ENCODE peak calls at places on chromosomes 2 and 18, in seven cellular contexts. H is colonic mucosa, R is IMR-90, S is aorta, M is ovary, T is A549, A is dorsolateral prefrontal cortex. W is an unnamed sample.

GRCh38 chr2:233124449-233125080 is 64.4 kb downstream of the INPP5D start:
- DNase-seq in R (no peak), T (no peak), S (peak; percentile 73), H (peak; percentile 24), A (no peak), M (no peak), W (no peak)

GRCh38 chr2:28750316-28751101 is 1.1 kb upstream of the PPP1CB start:
- DNase-seq in H (peak; percentile 38), T (peak; percentile 23), R (peak; percentile 50), S (no peak), A (no peak), M (no peak), W (no peak)

GRCh38 chr2:63544017-63544627 is 44.2 kb downstream of the WDPCP start:
- DNase-seq in H (no peak), A (no peak), R (peak; percentile 2), S (no peak), M (no peak), T (peak; percentile 14), W (no peak)

GRCh38 chr2:95267458-95268207 is 6.6 kb upstream of the PROM2 start:
- DNase-seq in S (peak; percentile 25), A (no peak), H (peak; percentile 14), T (no peak), M (no peak), R (peak; percentile 12), W (no peak)

GRCh38 chr2:28492276-28492675 is 3.6 kb upstream of the PLB1 start:
- DNase-seq in M (no peak), T (no peak), S (no peak), R (no peak), A (no peak), H (peak; percentile 47), W (no peak)

GRCh38 chr18:10525563-10526210 is at the start of gene NAPG:
- DNase-seq in S (peak; percentile 97), M (peak; percentile 90), T (peak; percentile 91), A (peak; percentile 80), R (peak; percentile 92), H (peak; percentile 90), W (peak; percentile 90)

GRCh38 chr2:75100011-75100680 is 99.2 kb downstream of the TACR1 start:
- DNase-seq in R (peak; percentile 67), A (no peak), T (peak; percentile 33), S (no peak), H (no peak), M (no peak), W (no peak)

GRCh38 chr2:50347355-50348044 is 684.4 kb downstream of the NRXN1 start:
- DNase-seq in R (no peak), A (peak; percentile 26), H (no peak), S (no peak), T (no peak), M (no peak), W (peak; percentile 50)

GRCh38 chr2:187775651-187776050 is 221.4 kb upstream of the TFPI start:
- DNase-seq in T (no peak), H (no peak), A (no peak), S (no peak), M (no peak), R (peak; percentile 15), W (no peak)

GRCh38 chr2:98385050-98385699 is 38.9 kb downstream of the CNGA3 start:
- DNase-seq in A (peak; percentile 78), T (peak; percentile 76), S (peak; percentile 92), H (peak; percentile 83), R (peak; percentile 71), M (peak; percentile 76), W (peak; percentile 56)

GRCh38 chr2:208175843-208176160 is 12.4 kb upstream of the CRYGA start:
- DNase-seq in S (no peak), M (no peak), R (no peak), T (no peak), H (no peak), A (no peak), W (no peak)

GRCh38 chr2:118055512-118056164 is 32.6 kb upstream of the INSIG2 start:
- DNase-seq in H (no peak), A (no peak), T (no peak), S (no peak), M (no peak), R (no peak), W (no peak)

GRCh38 chr2:65061910-65062339 is 5.7 kb downstream of the CEP68 start:
- DNase-seq in S (no peak), R (no peak), H (no peak), M (no peak), T (no peak), A (no peak), W (peak; percentile 83)

GRCh38 chr2:129722306-129723020 is 257.0 kb upstream of the RAB6C start:
- DNase-seq in T (no peak), M (no peak), R (no peak), A (no peak), H (no peak), S (no peak), W (no peak)

GRCh38 chr2:119085613-119086012 is 72.9 kb downstream of the C1QL2 start:
- DNase-seq in S (no peak), H (peak; percentile 38), R (no peak), M (no peak), T (no peak), A (no peak), W (no peak)

GRCh38 chr18:24811963-24812681 is 351.7 kb downstream of the HRH4 start:
- DNase-seq in H (peak; percentile 41), M (no peak), R (no peak), S (no peak), T (no peak), A (no peak), W (no peak)

DNA sequence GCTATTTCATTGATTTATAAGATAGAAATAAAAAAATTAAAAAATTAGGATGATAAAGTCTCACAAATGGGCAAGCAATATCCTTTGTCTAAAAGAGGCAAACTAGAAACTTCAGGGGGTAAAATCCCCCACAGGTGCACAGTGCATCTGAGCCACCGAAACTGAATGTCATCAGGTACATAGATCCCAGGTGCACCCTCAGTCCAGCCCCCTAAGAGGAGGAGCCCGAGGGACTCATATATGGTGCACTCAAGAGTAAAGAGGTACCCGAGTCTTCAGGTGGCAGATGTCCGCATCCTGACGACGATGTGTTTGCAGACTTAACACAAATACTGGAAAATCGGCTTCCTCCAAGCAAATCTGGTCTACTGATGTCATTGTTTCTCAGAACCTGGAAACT is 11.3 kb downstream of the QPCT start:
- DNase-seq in A (no peak), H (no peak), M (no peak), T (no peak), R (no peak), S (no peak), W (no peak)
- H3K4me3 ChIP-seq in A (no peak overlapping the region), H (no peak overlapping the region), M (no peak overlapping the region), T (no peak overlapping the region), R (no peak overlapping the region), S (no peak overlapping the region), W (no peak overlapping the region)

DNA sequence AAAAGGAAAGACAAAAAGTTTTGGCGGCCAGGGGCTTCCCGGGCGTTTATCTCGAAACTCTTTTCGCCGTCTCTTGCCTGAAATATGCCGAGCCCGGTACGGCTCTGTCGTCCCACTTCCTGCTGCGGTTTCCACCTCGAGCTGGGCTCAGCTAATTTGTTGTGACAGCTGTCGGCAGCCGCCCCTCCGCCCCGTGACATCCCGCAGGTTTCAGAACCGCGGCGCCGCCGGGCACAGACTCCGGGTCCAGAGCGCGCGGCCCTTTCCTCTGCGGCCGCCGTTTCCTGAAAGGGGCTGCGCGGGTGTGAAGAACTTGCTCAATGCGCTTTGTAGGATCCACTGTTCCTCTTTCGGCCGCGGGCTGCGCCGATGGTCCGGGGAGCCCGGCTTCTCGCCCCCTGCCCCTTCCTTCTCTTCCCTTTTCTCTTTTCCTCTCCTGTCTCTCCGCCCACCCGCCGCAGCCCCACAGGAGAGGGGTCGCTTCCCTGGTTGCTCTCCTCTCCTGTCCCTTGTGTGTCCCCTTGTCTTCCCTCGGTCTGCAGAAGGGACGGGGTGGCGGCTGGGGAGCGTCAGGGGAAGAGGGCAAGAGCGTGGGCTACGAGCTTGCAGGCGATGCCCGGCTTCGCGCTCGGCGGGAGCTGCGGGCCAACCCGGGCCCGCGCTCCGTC is 648 bp downstream of the ARID5A start:
- DNase-seq in H (peak; percentile 72), S (peak; percentile 89), M (no peak), T (no peak), R (peak; percentile 38), A (peak; percentile 43), W (peak; percentile 48)
- H3K27ac ChIP-seq in H (peak overlapping the region; percentile 95), S (peak overlapping the region; percentile 75), M (peak overlapping the region; percentile 99), T (peak overlapping the region; percentile 88), R (peak overlapping the region; percentile 35), A (peak overlapping the region; percentile 96), W (peak overlapping the region; percentile 51)

GRCh38 chr2:164757934-164758695 is 83.5 kb downstream of the COBLL1 start:
- DNase-seq in S (no peak), R (peak; percentile 41), A (no peak), T (peak; percentile 68), H (no peak), M (no peak), W (no peak)

GRCh38 chr2:164761737-164762460 is 79.7 kb downstream of the COBLL1 start:
- DNase-seq in T (no peak), S (no peak), A (no peak), H (no peak), M (no peak), R (no peak), W (no peak)

GRCh38 chr2:164754157-164755093 is 87.2 kb downstream of the COBLL1 start:
- DNase-seq in M (no peak), H (no peak), S (no peak), A (no peak), R (no peak), T (no peak), W (no peak)

DNA sequence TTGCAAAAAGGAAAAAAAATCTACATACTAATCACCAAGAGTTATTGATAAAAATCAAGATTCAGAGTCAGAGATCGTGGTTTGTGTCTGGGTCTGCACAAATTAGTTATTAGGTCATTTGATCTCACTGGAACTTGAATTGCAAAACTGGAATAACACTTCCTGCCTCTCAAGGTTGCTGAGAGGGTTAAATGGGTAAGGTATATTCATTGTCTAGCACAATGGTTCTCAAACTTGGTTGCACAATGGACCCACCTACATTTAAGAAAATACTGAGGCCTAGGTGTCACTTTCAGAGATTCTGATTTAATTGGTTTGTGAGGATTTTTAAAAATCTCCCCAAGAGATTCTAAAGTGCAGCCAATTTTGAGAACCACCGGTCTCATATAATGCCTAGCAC is 84.8 kb downstream of the COBLL1 start:
- DNase-seq in A (no peak), H (no peak), R (no peak), S (no peak), T (no peak), M (no peak), W (no peak)
- H3K4me3 ChIP-seq in A (no peak overlapping the region), H (no peak overlapping the region), R (no peak overlapping the region), S (no peak overlapping the region), T (no peak overlapping the region), M (no peak overlapping the region), W (no peak overlapping the region)

GRCh38 chr2:193818801-193819499 is 1624.2 kb upstream of the TMEFF2 start:
- DNase-seq in T (no peak), M (no peak), R (no peak), S (no peak), A (no peak), H (no peak), W (no peak)

DNA sequence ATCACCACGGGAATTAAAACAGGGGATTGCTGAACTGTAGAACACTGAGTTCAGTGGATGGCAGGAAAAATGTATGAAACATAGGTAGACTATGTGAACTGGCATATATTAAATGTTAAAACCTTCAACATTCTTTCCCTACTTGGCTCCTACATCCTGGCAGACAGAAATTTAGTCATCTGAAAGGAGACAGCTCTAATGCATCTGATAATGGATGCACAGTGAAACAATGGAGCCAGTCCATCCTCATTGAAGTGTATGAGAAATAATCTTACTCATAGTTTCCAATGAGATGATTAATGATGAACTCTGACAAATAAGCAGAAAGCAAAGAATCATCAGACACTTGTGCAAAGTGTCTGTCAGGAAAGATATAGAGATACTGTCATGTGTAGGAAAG is 1629.7 kb upstream of the TMEFF2 start:
- DNase-seq in A (no peak), M (no peak), T (peak; percentile 44), S (no peak), R (no peak), H (no peak), W (no peak)
- H3K27ac ChIP-seq in A (no peak overlapping the region), M (no peak overlapping the region), T (no peak overlapping the region), S (no peak overlapping the region), R (no peak overlapping the region), H (no peak overlapping the region), W (no peak overlapping the region)

GRCh38 chr18:48859311-48860275 is 91.2 kb downstream of the SMAD7 start:
- DNase-seq in R (no peak), H (no peak), S (peak; percentile 75), A (peak; percentile 86), M (peak; percentile 57), T (no peak), W (no peak)
- H3K4me3 ChIP-seq in R (no peak overlapping the region), H (no peak overlapping the region), S (no peak overlapping the region), A (peak overlapping the region; percentile 15), M (no peak overlapping the region), T (no peak overlapping the region), W (no peak overlapping the region)

W was measured in pancreas.